ENCODE peak calls at places on chromosomes 13 and 19, in four cellular contexts. J, C, M and P are unnamed samples.

GRCh38 chr13:51261610-51262249 is 39.5 kb downstream of the FAM124A start:
- DNase-seq in J (no peak), C (no peak), M (no peak), P (no peak)

GRCh38 chr19:31154021-31154420 is 195.2 kb downstream of the TSHZ3 start:
- DNase-seq in J (no peak), C (no peak), M (peak; percentile 10), P (no peak)

GRCh38 chr19:45492627-45493470 is 4.0 kb downstream of the RTN2 start:
- DNase-seq in J (no peak), C (no peak), M (peak; percentile 67), P (peak; percentile 76)

GRCh38 chr13:112968380-112968909 is 569 bp upstream of the MCF2L start:
- DNase-seq in J (no peak), C (no peak), M (no peak), P (no peak)

GRCh38 chr13:98473135-98473791 is 103.6 kb downstream of the STK24 start:
- DNase-seq in J (no peak), C (no peak), M (no peak), P (no peak)

GRCh38 chr13:40401911-40402776 is 264.3 kb downstream of the FOXO1 start:
- DNase-seq in J (peak; percentile 86), C (peak; percentile 99), M (peak; percentile 99), P (peak; percentile 95)

GRCh38 chr19:35673121-35673804 is 6.9 kb downstream of the UPK1A start:
- DNase-seq in J (peak; percentile 5), C (no peak), M (peak; percentile 71), P (no peak)

GRCh38 chr13:75258159-75258782 is 223.7 kb downstream of the TBC1D4 start:
- DNase-seq in J (no peak), C (no peak), M (peak; percentile 65), P (no peak)

GRCh38 chr19:48719263-48720171 is at the start of gene MAMSTR:
- DNase-seq in J (no peak), C (no peak), M (no peak), P (peak; percentile 45)

GRCh38 chr19:55340144-55340783 is 588 bp downstream of the KMT5C start:
- DNase-seq in J (no peak), C (no peak), M (no peak), P (no peak)

GRCh38 chr19:15129856-15130580 is 22.8 kb downstream of the SYDE1 start:
- DNase-seq in J (no peak), C (no peak), M (no peak), P (no peak)

GRCh38 chr19:58582985-58583384 is 9.8 kb upstream of the MZF1 start:
- DNase-seq in J (no peak), C (no peak), M (no peak), P (no peak)
- TF ChIP-seq CTCF in J (no peak), C (no peak), M (no peak), P (no peak)

GRCh38 chr13:28831117-28831516 is 11.0 kb downstream of the MTUS2 start:
- DNase-seq in J (no peak), C (no peak), M (no peak), P (no peak)
- TF ChIP-seq CTCF in J (no peak), C (no peak), M (no peak), P (no peak)

DNA sequence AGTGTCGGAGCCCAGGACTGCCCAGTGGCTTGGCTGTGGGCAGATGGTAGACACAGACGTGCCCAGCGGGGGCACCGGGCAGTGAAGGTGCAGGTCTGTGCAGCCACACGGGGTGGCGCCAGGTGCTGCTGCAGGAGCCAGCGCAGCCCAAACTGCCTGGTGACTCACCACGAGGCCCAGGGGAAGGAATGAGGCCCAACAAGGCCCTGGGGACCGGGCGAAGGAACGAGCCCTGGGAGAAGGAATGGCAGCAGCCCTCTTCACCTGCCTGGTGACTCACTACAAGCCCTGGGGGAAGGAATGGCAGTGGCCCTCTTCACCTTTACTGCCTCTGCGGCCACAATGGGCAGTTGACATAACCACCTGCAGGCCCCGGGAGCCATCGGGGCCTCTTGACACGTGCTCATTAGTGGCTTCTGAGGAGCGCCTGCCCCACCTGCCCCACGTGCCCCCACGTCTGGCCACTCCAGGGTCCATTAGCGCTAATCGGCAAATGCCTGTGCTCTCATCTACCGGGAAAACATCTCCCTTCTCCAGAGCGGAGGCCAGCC is 9.3 kb downstream of the MED16 start:
- DNase-seq in J (no peak), C (no peak), M (no peak), P (no peak)
- TF ChIP-seq CTCF in J (no peak), C (no peak), M (no peak), P (no peak)

DNA sequence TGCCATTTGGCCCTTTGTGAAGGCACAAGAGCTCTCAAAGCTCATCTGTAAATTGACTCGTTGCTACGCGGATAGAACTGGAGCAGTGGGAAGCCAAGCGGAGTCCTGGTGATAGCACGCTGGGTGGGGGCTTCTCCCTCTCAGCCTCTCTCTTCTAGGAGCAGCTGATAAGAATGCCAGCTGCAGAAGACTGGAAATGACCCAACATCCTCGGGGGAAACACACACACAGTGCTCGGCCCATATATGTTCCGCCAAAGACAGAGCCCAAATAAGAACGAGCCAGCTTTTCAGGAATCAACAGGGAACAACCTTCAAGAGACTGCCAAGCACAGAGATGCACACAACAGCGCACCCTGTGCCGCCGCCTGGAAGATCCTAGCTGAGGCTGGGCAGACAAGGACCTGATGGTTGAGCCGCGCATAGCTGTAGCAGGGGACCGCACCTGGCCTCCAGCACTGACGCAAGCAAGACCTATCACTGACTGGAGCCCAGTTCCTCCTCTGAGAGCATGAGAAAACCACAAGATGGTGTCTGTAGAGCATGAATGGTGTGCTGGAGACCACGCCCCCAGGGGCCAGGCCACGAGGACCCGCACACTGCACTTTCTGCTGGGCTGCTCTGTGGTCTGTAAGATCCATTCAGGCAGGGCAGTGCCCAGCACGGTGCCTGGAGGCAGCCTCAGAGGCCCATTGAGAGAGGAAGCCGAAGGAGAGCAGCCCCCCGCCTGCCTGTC is 16.0 kb upstream of the SLC35E1 start:
- DNase-seq in J (no peak), C (no peak), M (peak; percentile 59), P (peak; percentile 34)
- TF ChIP-seq CTCF in J (no peak), C (no peak), M (no peak), P (no peak)

DNA sequence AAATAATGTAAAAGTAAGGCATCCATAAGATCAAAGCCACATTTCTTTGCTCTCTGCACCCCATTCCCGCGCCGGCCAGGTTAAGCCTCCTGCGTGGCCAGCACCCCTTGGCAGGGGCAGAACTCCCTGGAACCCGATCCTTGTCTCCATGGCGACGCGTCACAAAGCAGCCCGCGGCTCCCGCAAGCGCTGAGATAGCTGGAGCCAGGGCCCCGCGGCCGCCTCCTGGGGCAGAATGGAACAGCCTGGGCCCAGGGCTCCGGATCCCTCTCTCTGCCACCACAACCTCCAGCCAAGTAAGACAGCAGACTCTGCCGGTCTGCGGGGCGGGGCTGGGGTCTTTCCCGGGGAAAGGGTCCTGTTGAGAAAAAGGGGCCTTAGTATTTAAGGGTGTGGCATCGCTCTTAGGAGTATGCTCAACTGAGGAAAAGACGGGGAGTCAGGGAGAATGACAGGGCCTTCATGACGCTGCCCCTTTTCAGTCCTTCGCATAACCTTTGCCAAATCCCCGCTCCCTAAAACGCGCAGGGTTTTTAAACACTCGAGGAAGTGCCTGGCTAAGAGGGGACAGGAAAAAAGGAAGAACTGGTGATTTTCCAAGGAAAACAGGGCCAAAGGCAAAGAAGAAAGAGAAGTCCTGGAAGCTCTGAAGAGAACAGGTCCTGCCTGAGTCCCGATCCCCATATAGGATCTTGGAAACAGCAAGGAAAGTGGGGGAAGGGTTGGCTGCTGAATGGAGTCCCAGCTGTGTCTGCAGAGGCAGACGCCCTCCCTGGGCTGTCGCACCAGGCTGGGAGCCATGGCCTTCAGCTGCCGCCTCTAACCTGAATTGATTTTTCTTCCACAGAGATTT is at the start of gene TEX26:
- DNase-seq in J (no peak), C (no peak), M (no peak), P (peak; percentile 14)
- TF ChIP-seq CTCF in J (no peak), C (no peak), M (no peak), P (peak; percentile 10)

GRCh38 chr19:50222691-50223438 is 19.4 kb downstream of the MYH14 start:
- DNase-seq in J (no peak), C (no peak), M (no peak), P (no peak)

GRCh38 chr19:50226536-50226935 is 23.1 kb downstream of the MYH14 start:
- DNase-seq in J (no peak), C (no peak), M (no peak), P (no peak)

GRCh38 chr19:50224986-50225747 is 21.7 kb downstream of the MYH14 start:
- DNase-seq in J (no peak), C (no peak), M (no peak), P (peak; percentile 41)

GRCh38 chr19:50221087-50221486 is 17.7 kb downstream of the MYH14 start:
- DNase-seq in J (no peak), C (no peak), M (no peak), P (no peak)

DNA sequence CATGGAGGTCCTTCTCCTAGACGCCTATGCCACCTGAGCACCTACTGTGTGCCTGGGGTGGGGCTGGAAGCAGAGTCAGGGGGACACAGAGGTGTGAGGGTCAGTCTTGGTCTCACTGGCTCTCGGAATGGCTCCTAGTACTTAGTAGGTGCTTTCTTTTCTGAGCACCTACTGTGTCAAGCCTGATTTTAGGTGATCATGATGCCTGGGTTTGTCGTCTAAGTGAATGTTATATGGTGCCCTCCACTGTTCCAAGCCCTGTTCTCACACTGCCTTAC is 20.0 kb downstream of the MYH14 start:
- DNase-seq in J (no peak), C (no peak), M (no peak), P (no peak)
- TF ChIP-seq CTCF in J (no peak), C (no peak), M (no peak), P (no peak)

DNA sequence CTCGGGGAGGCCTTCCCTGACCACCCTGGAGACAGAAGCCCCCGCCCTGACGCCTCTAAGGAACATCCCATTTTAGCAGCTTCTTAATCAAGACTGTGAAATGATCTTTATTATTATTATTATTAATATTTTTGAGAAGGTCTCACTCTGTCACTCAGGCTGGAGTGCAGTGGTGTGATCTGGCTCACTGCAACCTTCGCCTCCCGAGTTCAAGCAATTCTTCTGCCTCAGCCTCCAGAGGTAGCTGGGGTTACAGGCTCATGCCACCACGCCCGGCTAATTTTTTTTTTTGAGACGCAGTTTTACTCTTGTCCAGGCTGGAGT is 3.6 kb upstream of the DAND5 start:
- DNase-seq in J (no peak), C (no peak), M (no peak), P (no peak)
- TF ChIP-seq CTCF in J (no peak), C (no peak), M (no peak), P (no peak)

GRCh38 chr19:42197375-42197817 is 20.1 kb downstream of the DEDD2 start:
- DNase-seq in J (no peak), C (no peak), M (no peak), P (no peak)

GRCh38 chr19:42198676-42199439 is 18.6 kb downstream of the DEDD2 start:
- DNase-seq in J (no peak), C (no peak), M (no peak), P (no peak)

GRCh38 chr19:42201489-42202289 is 15.8 kb downstream of the DEDD2 start:
- DNase-seq in J (no peak), C (no peak), M (no peak), P (no peak)

GRCh38 chr19:42200116-42200740 is 17.2 kb downstream of the DEDD2 start:
- DNase-seq in J (no peak), C (no peak), M (no peak), P (no peak)

GRCh38 chr19:42199440-42200115 is 17.9 kb downstream of the DEDD2 start:
- DNase-seq in J (no peak), C (no peak), M (no peak), P (peak; percentile 26)
- TF ChIP-seq CTCF in J (no peak), C (no peak), M (no peak), P (no peak)

DNA sequence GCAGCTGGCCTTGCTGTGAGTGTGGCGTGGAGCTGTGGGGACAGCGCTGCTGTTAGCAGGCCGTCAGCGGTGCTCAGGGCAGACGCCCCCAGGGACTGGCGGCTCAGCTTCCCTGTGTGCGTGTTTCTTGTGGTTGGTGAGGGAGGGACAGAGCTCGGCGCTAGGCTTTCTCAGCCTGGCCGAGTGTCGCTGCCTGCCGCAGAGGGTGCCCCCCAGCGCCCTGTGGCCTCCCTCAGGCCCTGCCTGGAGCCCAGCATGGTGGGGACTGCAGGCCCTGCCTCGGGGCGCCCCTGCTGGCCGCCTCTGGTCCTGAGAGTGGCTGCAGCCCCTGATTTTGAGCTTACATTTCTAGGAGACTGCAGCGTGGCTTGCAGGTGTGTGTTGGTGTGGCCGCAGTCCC is 35.5 kb downstream of the DOT1L start:
- DNase-seq in J (no peak), C (no peak), M (no peak), P (no peak)
- TF ChIP-seq CTCF in J (peak; percentile 21), C (no peak), M (no peak), P (peak; percentile 42)